ENCODE peak calls at places on chromosome 10, in seven cellular contexts. Q is COR-L47, W is AG10803, I is A549, B is aorta, V is GM20000, F is ecto neural progenitor cell. R is an unnamed sample.

GRCh38 chr10:89144836-89145235 is 62.3 kb downstream of the CH25H start:
- DNase-seq in B (no peak), I (no peak), F (no peak), W (no peak), V (no peak), Q (no peak), R (no peak)

GRCh38 chr10:95499482-95499989 is 61.6 kb downstream of the SORBS1 start:
- DNase-seq in I (no peak), V (no peak), B (no peak), W (no peak), Q (no peak), F (no peak), R (no peak)

GRCh38 chr10:102951316-102951715 is 33.2 kb downstream of the CNNM2 start:
- DNase-seq in B (no peak), Q (no peak), V (no peak), F (no peak), W (peak), I (no peak), R (no peak)

GRCh38 chr10:96118604-96119450 is 11.3 kb upstream of the ZNF518A start:
- DNase-seq in I (peak), F (no peak), V (no peak), Q (no peak), W (no peak), B (no peak), R (no peak)

GRCh38 chr10:118800920-118801319 is 46.1 kb upstream of the CACUL1 start:
- DNase-seq in F (no peak), W (peak), I (no peak), Q (no peak), B (no peak), V (no peak), R (no peak)

GRCh38 chr10:106588019-106588418 is 576.5 kb downstream of the SORCS1 start:
- DNase-seq in I (no peak), B (no peak), F (no peak), V (no peak), Q (no peak), W (no peak), R (no peak)

GRCh38 chr10:122112625-122113160 is 123.7 kb downstream of the TACC2 start:
- DNase-seq in Q (no peak), B (peak), I (peak), F (peak), V (peak), W (peak), R (peak)

GRCh38 chr10:84205049-84205852 is 10.9 kb downstream of the CDHR1 start:
- DNase-seq in I (peak), V (peak), B (no peak), W (peak), Q (peak), F (peak), R (no peak)

GRCh38 chr10:114397651-114398145 is 6.6 kb downstream of the AFAP1L2 start:
- DNase-seq in F (no peak), I (no peak), Q (no peak), B (no peak), W (peak), V (no peak), R (no peak)

R was measured in type B pancreatic cell.